ENCODE peak calls at places on chromosomes 12 and 14, in five cellular contexts. P is heart left ventricle, T is gastrocnemius medialis, I is esophagus squamous epithelium, L is body of pancreas. A is an unnamed sample.

GRCh38 chr14:53783256-53783655 is 173.4 kb downstream of the BMP4 start:
- DNase-seq in I (no peak), L (no peak), T (no peak), P (no peak), A (no peak)

GRCh38 chr14:59251811-59252771 is 63.6 kb downstream of the DAAM1 start:
- DNase-seq in T (no peak), P (no peak), I (no peak), L (no peak), A (no peak)

GRCh38 chr14:71363961-71364360 is 456.7 kb downstream of the PCNX1 start:
- DNase-seq in T (no peak), P (no peak), L (no peak), I (no peak), A (no peak)

GRCh38 chr14:101492716-101493115 is 68.6 kb upstream of the DIO3 start:
- DNase-seq in T (no peak), I (no peak), P (peak), L (peak), A (peak)

GRCh38 chr12:108307006-108307405 is 32.1 kb downstream of the CMKLR1 start:
- DNase-seq in P (no peak), L (no peak), I (no peak), T (no peak), A (no peak)

GRCh38 chr12:65208125-65208524 is 38.7 kb downstream of the LEMD3 start:
- DNase-seq in T (no peak), P (no peak), I (no peak), L (no peak), A (no peak)

GRCh38 chr14:68619805-68620574 is 172.9 kb downstream of the ZFP36L1 start:
- DNase-seq in P (peak), I (no peak), L (no peak), T (peak), A (no peak)

GRCh38 chr14:23047042-23047634 is 5.1 kb downstream of the PSMB11 start:
- DNase-seq in L (no peak), P (peak), I (no peak), T (no peak), A (no peak)

GRCh38 chr14:20866963-20867362 is 24.2 kb upstream of the RNASE3 start:
- DNase-seq in T (no peak), P (no peak), L (no peak), I (no peak), A (no peak)

GRCh38 chr14:33432407-33433023 is 493.8 kb downstream of the NPAS3 start:
- DNase-seq in T (no peak), P (no peak), L (no peak), I (no peak), A (no peak)

GRCh38 chr14:77124345-77125274 is 17.0 kb downstream of the ZDHHC22 start:
- DNase-seq in L (peak), T (peak), P (peak), I (no peak), A (peak)

GRCh38 chr12:41288188-41288811 is 100.2 kb downstream of the PDZRN4 start:
- DNase-seq in T (no peak), I (no peak), P (no peak), L (no peak), A (no peak)

GRCh38 chr12:66296171-66296683 is 6.1 kb upstream of the HELB start:
- DNase-seq in L (no peak), T (no peak), I (no peak), P (no peak), A (no peak)

GRCh38 chr14:62117010-62117717 is 354.9 kb downstream of the SNAPC1 start:
- DNase-seq in P (peak), L (peak), I (no peak), T (peak), A (peak)

GRCh38 chr12:22042981-22043669 is 2.9 kb upstream of the CMAS start:
- DNase-seq in T (no peak), P (no peak), L (no peak), I (no peak), A (no peak)

GRCh38 chr12:70074510-70074909 is 168.7 kb upstream of the CNOT2 start:
- DNase-seq in T (no peak), I (no peak), L (no peak), P (no peak), A (no peak)

GRCh38 chr12:98743362-98743953 is 98.4 kb downstream of the APAF1 start:
- DNase-seq in I (no peak), T (no peak), P (no peak), L (peak), A (no peak)

GRCh38 chr12:50477241-50477832 is 27.4 kb upstream of the DIP2B start:
- DNase-seq in T (no peak), L (no peak), I (no peak), P (no peak), A (no peak)

GRCh38 chr12:14393736-14394135 is 28.3 kb downstream of the ATF7IP start:
- DNase-seq in T (no peak), P (no peak), I (no peak), L (no peak), A (no peak)

GRCh38 chr12:14390885-14391530 is 25.5 kb downstream of the ATF7IP start:
- DNase-seq in P (no peak), I (no peak), L (no peak), T (no peak), A (no peak)

GRCh38 chr12:14395059-14395778 is 29.7 kb downstream of the ATF7IP start:
- DNase-seq in I (no peak), T (no peak), P (no peak), L (no peak), A (no peak)

GRCh38 chr12:14396071-14396470 is 30.6 kb downstream of the ATF7IP start:
- DNase-seq in T (no peak), I (no peak), L (no peak), P (no peak), A (no peak)

DNA sequence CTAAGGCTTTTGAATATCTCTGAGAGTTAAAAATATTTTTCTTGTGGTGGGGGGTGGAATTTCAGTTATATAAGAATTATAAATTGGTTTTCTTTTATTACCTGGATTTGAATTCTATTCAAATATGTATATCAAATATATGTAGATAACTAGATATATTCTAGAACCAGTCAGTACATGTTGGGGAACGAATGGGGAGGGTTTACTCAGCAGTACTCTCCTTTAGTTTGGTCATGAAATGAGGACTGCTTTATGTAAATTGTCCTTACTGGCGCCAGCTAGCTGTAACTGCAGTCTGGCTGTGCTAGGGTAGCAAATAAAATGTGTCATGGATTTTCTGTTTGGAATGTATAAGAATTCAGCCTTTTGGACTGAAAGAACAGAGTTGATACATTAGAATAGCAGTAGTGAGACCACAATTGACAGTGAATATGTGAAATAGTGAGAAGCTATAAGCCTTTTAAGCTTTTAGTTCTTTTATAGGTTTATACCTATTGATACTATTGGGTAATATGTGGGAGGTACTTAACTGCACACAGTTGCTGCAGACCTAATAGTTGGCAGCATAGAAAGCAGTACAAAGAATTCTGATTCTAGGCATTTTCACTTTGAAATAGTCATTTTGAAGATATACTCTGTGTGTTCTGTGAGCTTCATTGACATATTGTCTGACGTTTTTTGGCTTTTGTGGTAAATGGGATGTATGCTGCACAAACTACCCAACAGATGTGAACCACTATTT is 29.0 kb downstream of the ATF7IP start:
- DNase-seq in T (peak), I (no peak), L (peak), P (no peak), A (no peak)
- TF ChIP-seq POLR2A in T (no peak), I (no peak), L (peak), P (no peak), A (no peak)

DNA sequence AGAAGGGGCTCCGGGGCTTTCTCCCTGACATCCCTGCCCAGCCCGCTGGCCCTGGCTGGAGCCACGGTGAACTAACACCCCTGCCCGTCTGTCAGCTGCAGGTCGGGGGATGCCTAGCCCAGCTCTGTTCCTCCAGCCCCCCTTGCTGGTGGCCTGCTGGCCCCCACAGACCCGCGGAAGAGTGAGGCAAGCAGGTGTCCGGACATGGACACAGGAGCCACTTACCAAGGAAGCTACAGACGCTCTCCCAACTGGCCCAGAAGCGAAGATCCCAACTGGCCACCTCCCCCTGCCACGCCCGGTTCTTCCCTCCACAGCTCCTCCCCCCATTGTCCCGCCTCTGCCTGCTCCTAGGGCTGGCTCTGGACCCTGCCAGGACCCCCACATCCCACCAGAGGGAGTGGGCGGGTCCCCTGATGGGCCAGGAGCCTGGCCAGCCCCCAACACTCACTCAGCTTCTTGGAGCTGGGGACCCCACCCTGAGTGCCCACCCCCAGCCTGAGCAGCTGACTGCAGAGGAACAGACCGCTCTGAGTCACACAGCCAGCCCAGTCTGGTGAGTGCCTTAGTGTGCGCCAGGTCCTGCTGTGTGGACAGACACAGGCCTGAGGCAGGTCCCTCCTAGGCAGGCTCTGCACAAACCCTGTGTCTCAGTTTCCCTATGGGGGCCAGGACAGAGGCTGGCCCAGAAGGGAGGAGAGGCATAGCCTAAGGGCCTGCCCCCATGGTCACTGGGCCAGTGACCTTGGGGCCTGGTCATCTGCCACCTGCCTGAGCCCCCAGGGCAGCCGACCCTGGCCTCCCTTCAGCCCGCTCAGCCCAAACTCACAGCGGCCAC is 7.7 kb downstream of the AHNAK2 start:
- DNase-seq in T (peak), I (peak), P (no peak), L (no peak), A (peak)
- TF ChIP-seq POLR2A in T (no peak), I (peak), P (no peak), L (no peak), A (no peak)

GRCh38 chr12:113680868-113681267 is 209.2 kb upstream of the LHX5 start:
- DNase-seq in T (no peak), L (no peak), P (no peak), I (no peak), A (no peak)

GRCh38 chr12:113684908-113685512 is 213.3 kb upstream of the LHX5 start:
- DNase-seq in L (no peak), P (no peak), I (no peak), T (no peak), A (no peak)

GRCh38 chr12:113688313-113688712 is 216.6 kb upstream of the LHX5 start:
- DNase-seq in L (no peak), T (no peak), P (no peak), I (no peak), A (no peak)

GRCh38 chr12:113683566-113683965 is 211.9 kb upstream of the LHX5 start:
- DNase-seq in I (no peak), T (no peak), L (no peak), P (no peak), A (no peak)

DNA sequence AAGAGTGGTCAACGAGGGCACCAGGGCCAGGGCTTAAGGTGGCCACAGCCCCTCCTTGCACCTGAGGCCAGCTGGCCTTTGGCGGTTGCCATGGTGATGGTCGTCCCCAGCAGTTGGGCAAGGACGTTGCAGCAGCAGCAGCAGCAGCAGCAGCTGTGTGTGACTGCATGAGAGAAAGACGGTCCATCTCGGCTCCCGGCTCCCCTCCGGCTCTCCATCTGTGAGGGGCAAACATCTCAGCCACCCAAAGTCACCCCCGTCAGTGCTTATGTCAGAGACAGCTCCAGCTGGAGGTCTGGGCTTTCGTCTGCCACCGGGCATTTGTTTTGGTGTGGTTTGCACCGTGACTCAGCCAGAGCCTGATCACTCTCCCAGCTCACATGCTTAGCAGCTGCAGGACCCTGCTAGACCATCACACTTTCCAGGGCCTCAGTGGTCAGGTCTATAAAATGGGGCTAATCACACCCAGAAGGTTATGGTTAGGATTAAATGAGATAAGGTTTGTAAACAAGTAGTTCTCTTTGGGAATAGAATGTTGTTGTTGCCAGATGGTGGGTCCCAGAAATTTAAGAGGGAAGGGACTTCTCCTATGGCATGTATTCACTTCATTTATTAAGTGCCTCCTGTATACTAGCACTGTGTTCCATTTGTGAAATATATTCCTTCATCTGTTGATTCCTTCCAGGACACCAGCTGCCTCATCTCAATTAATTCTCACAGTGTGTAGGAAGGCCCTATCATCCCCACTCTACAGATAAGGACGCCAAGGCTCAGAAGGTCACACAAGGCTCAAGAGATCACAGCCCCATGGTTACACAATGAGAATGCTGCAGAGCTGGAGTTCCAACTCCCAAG is 212.6 kb upstream of the LHX5 start:
- DNase-seq in I (no peak), L (no peak), T (no peak), P (no peak), A (no peak)
- TF ChIP-seq POLR2A in I (no peak), L (no peak), T (no peak), P (no peak), A (no peak)

GRCh38 chr12:101280006-101280505 is at the start of gene UTP20:
- DNase-seq in T (peak), L (peak), P (peak), I (peak), A (peak)
- TF ChIP-seq POLR2A in T (no peak), L (peak), P (peak), I (no peak), A (no peak)

A was measured in ovary.